ENCODE peak calls at places on chromosomes 16 and 17, in four cellular contexts. One of them, this sample, is unnamed.

GRCh38 chr17:5638596-5638995 is 54.3 kb upstream of the NLRP1 start:
- DNase-seq in stimulated activated CD8-positive, alpha-beta memory T cell treated with anti-CD3 and anti-CD28 coated beads, Interleukin-4, amount 100 ng/mL, for 1 hour: no peak
- DNase-seq in effector memory CD4-positive, alpha-beta T cell: no peak
- DNase-seq in spleen: no peak
- DNase-seq in this sample: no peak

GRCh38 chr17:67526700-67527099 is 149.6 kb downstream of the PITPNC1 start:
- DNase-seq in spleen: no peak
- DNase-seq in effector memory CD4-positive, alpha-beta T cell: no peak
- DNase-seq in stimulated activated CD8-positive, alpha-beta memory T cell treated with anti-CD3 and anti-CD28 coated beads, Interleukin-4, amount 100 ng/mL, for 1 hour: no peak
- DNase-seq in this sample: no peak

GRCh38 chr16:3511286-3512180 is 10.7 kb downstream of the CLUAP1 start:
- DNase-seq in effector memory CD4-positive, alpha-beta T cell: no peak
- DNase-seq in stimulated activated CD8-positive, alpha-beta memory T cell treated with anti-CD3 and anti-CD28 coated beads, Interleukin-4, amount 100 ng/mL, for 1 hour: no peak
- DNase-seq in spleen: no peak
- DNase-seq in this sample: no peak

GRCh38 chr17:29593546-29594440 is 861 bp downstream of the ANKRD13B start:
- DNase-seq in spleen: peak; percentile 86
- DNase-seq in effector memory CD4-positive, alpha-beta T cell: no peak
- DNase-seq in stimulated activated CD8-positive, alpha-beta memory T cell treated with anti-CD3 and anti-CD28 coated beads, Interleukin-4, amount 100 ng/mL, for 1 hour: no peak
- DNase-seq in this sample: no peak

GRCh38 chr17:40553694-40554534 is 11.4 kb downstream of the CCR7 start:
- DNase-seq in spleen: peak; percentile 85
- DNase-seq in effector memory CD4-positive, alpha-beta T cell: no peak
- DNase-seq in stimulated activated CD8-positive, alpha-beta memory T cell treated with anti-CD3 and anti-CD28 coated beads, Interleukin-4, amount 100 ng/mL, for 1 hour: no peak
- DNase-seq in this sample: no peak

GRCh38 chr16:58684354-58685083 is at the start of gene SLC38A7:
- DNase-seq in stimulated activated CD8-positive, alpha-beta memory T cell treated with anti-CD3 and anti-CD28 coated beads, Interleukin-4, amount 100 ng/mL, for 1 hour: peak; percentile 49
- DNase-seq in effector memory CD4-positive, alpha-beta T cell: peak; percentile 29
- DNase-seq in spleen: peak; percentile 94
- DNase-seq in this sample: peak; percentile 30

GRCh38 chr16:56866955-56867830 is 2.2 kb downstream of the SLC12A3 start:
- DNase-seq in stimulated activated CD8-positive, alpha-beta memory T cell treated with anti-CD3 and anti-CD28 coated beads, Interleukin-4, amount 100 ng/mL, for 1 hour: no peak
- DNase-seq in spleen: no peak
- DNase-seq in effector memory CD4-positive, alpha-beta T cell: no peak
- DNase-seq in this sample: no peak

GRCh38 chr17:78231991-78232759 is 744 bp downstream of the TMEM235 start:
- DNase-seq in spleen: peak; percentile 76
- DNase-seq in effector memory CD4-positive, alpha-beta T cell: no peak
- DNase-seq in stimulated activated CD8-positive, alpha-beta memory T cell treated with anti-CD3 and anti-CD28 coated beads, Interleukin-4, amount 100 ng/mL, for 1 hour: no peak
- DNase-seq in this sample: no peak

GRCh38 chr17:77996256-77996655 is 37.8 kb downstream of the TNRC6C start:
- DNase-seq in spleen: no peak
- DNase-seq in effector memory CD4-positive, alpha-beta T cell: no peak
- DNase-seq in stimulated activated CD8-positive, alpha-beta memory T cell treated with anti-CD3 and anti-CD28 coated beads, Interleukin-4, amount 100 ng/mL, for 1 hour: no peak
- DNase-seq in this sample: no peak

GRCh38 chr16:67967956-67968439 is 439 bp downstream of the SLC12A4 start:
- DNase-seq in spleen: no peak
- DNase-seq in stimulated activated CD8-positive, alpha-beta memory T cell treated with anti-CD3 and anti-CD28 coated beads, Interleukin-4, amount 100 ng/mL, for 1 hour: no peak
- DNase-seq in effector memory CD4-positive, alpha-beta T cell: no peak
- DNase-seq in this sample: no peak

GRCh38 chr16:19599968-19600716 is 44.6 kb downstream of the VPS35L start:
- DNase-seq in effector memory CD4-positive, alpha-beta T cell: no peak
- DNase-seq in spleen: no peak
- DNase-seq in stimulated activated CD8-positive, alpha-beta memory T cell treated with anti-CD3 and anti-CD28 coated beads, Interleukin-4, amount 100 ng/mL, for 1 hour: no peak
- DNase-seq in this sample: no peak

GRCh38 chr16:57618306-57619132 is 9.9 kb upstream of the ADGRG1 start:
- DNase-seq in spleen: peak; percentile 36
- DNase-seq in effector memory CD4-positive, alpha-beta T cell: no peak
- DNase-seq in stimulated activated CD8-positive, alpha-beta memory T cell treated with anti-CD3 and anti-CD28 coated beads, Interleukin-4, amount 100 ng/mL, for 1 hour: no peak
- DNase-seq in this sample: no peak

GRCh38 chr16:84548971-84549844 is 44.7 kb upstream of the MEAK7 start:
- DNase-seq in effector memory CD4-positive, alpha-beta T cell: peak; percentile 11
- DNase-seq in stimulated activated CD8-positive, alpha-beta memory T cell treated with anti-CD3 and anti-CD28 coated beads, Interleukin-4, amount 100 ng/mL, for 1 hour: no peak
- DNase-seq in spleen: peak; percentile 90
- DNase-seq in this sample: no peak

GRCh38 chr17:67608691-67609090 is 109.0 kb upstream of the NOL11 start:
- DNase-seq in effector memory CD4-positive, alpha-beta T cell: no peak
- DNase-seq in spleen: no peak
- DNase-seq in stimulated activated CD8-positive, alpha-beta memory T cell treated with anti-CD3 and anti-CD28 coated beads, Interleukin-4, amount 100 ng/mL, for 1 hour: no peak
- DNase-seq in this sample: no peak

GRCh38 chr17:6505425-6506142 is 50.8 kb downstream of the PITPNM3 start:
- DNase-seq in spleen: no peak
- DNase-seq in stimulated activated CD8-positive, alpha-beta memory T cell treated with anti-CD3 and anti-CD28 coated beads, Interleukin-4, amount 100 ng/mL, for 1 hour: no peak
- DNase-seq in effector memory CD4-positive, alpha-beta T cell: no peak
- DNase-seq in this sample: no peak

GRCh38 chr17:5050281-5050680 is 15.1 kb upstream of the SLC52A1 start:
- DNase-seq in effector memory CD4-positive, alpha-beta T cell: no peak
- DNase-seq in stimulated activated CD8-positive, alpha-beta memory T cell treated with anti-CD3 and anti-CD28 coated beads, Interleukin-4, amount 100 ng/mL, for 1 hour: no peak
- DNase-seq in spleen: no peak
- DNase-seq in this sample: no peak

GRCh38 chr17:15092762-15093161 is 172.4 kb downstream of the PMP22 start:
- DNase-seq in effector memory CD4-positive, alpha-beta T cell: no peak
- DNase-seq in stimulated activated CD8-positive, alpha-beta memory T cell treated with anti-CD3 and anti-CD28 coated beads, Interleukin-4, amount 100 ng/mL, for 1 hour: no peak
- DNase-seq in spleen: no peak
- DNase-seq in this sample: no peak

GRCh38 chr16:63061319-63061718 is 1025.1 kb upstream of the CDH8 start:
- DNase-seq in stimulated activated CD8-positive, alpha-beta memory T cell treated with anti-CD3 and anti-CD28 coated beads, Interleukin-4, amount 100 ng/mL, for 1 hour: no peak
- DNase-seq in effector memory CD4-positive, alpha-beta T cell: no peak
- DNase-seq in spleen: peak; percentile 57
- DNase-seq in this sample: no peak

GRCh38 chr16:72728516-72728915 is 319.4 kb downstream of the ZFHX3 start:
- DNase-seq in spleen: peak; percentile 56
- DNase-seq in stimulated activated CD8-positive, alpha-beta memory T cell treated with anti-CD3 and anti-CD28 coated beads, Interleukin-4, amount 100 ng/mL, for 1 hour: no peak
- DNase-seq in effector memory CD4-positive, alpha-beta T cell: no peak
- DNase-seq in this sample: no peak

This sample was measured in GOT3.